ENCODE peak calls at places on chromosomes 13 and 19, in five cellular contexts. P is CD8-positive, alpha-beta T cell; T is A549; M is DND-41; A is choroid plexus epithelial cell. N is an unnamed sample.

GRCh38 chr19:42150353-42150752 is 18.1 kb upstream of the POU2F2 start:
- DNase-seq in A (no peak), M (no peak), T (no peak), P (no peak), N (no peak)

GRCh38 chr13:67408823-67409222 is 178.7 kb upstream of the PCDH9 start:
- DNase-seq in T (no peak), P (no peak), M (no peak), A (peak; percentile 95), N (no peak)

GRCh38 chr19:57099199-57099661 is 20.6 kb upstream of the USP29 start:
- DNase-seq in P (peak; percentile 42), M (peak; percentile 36), A (peak; percentile 50), T (peak; percentile 33), N (peak; percentile 26)

GRCh38 chr13:112951674-112952371 is 17.2 kb upstream of the MCF2L start:
- DNase-seq in M (no peak), T (no peak), P (no peak), A (no peak), N (no peak)

GRCh38 chr13:75425216-75426009 is 56.6 kb downstream of the TBC1D4 start:
- DNase-seq in T (no peak), P (no peak), A (no peak), M (no peak), N (peak; percentile 55)

GRCh38 chr19:38665950-38666661 is 18.7 kb downstream of the ACTN4 start:
- DNase-seq in P (no peak), M (no peak), T (no peak), A (no peak), N (no peak)

GRCh38 chr19:8526345-8527062 is 12.5 kb upstream of the ZNF414 start:
- DNase-seq in M (no peak), T (peak; percentile 67), P (no peak), A (peak; percentile 93), N (peak; percentile 83)

GRCh38 chr19:56106397-56106849 is 14.7 kb downstream of the ZNF787 start:
- DNase-seq in T (no peak), A (no peak), P (no peak), M (no peak), N (no peak)

GRCh38 chr13:87147076-87147475 is 524.1 kb upstream of the SLITRK5 start:
- DNase-seq in A (peak; percentile 46), M (no peak), T (no peak), P (no peak), N (no peak)

GRCh38 chr13:45861352-45861751 is 9.8 kb upstream of the SIAH3 start:
- DNase-seq in M (no peak), P (no peak), T (no peak), A (peak; percentile 33), N (no peak)

GRCh38 chr19:43624933-43625332 is 5.5 kb upstream of the ZNF428 start:
- DNase-seq in P (peak; percentile 93), M (peak; percentile 74), T (no peak), A (peak; percentile 43), N (peak; percentile 82)

GRCh38 chr13:92681239-92681638 is 545.4 kb upstream of the GPC6 start:
- DNase-seq in M (no peak), T (no peak), P (no peak), A (no peak), N (no peak)

GRCh38 chr19:50036905-50037304 is 11.1 kb downstream of the ZNF473 start:
- DNase-seq in M (no peak), A (no peak), P (no peak), T (no peak), N (no peak)

GRCh38 chr13:30718661-30719520 is 16.5 kb upstream of the ALOX5AP start:
- DNase-seq in P (no peak), T (peak; percentile 25), A (peak; percentile 86), M (no peak), N (no peak)

GRCh38 chr13:21957833-21958232 is 287.0 kb downstream of the FGF9 start:
- DNase-seq in T (no peak), A (no peak), M (no peak), P (no peak), N (no peak)

GRCh38 chr13:106701810-106702341 is 133.9 kb upstream of the ARGLU1 start:
- DNase-seq in P (no peak), M (no peak), T (no peak), A (no peak), N (no peak)

DNA sequence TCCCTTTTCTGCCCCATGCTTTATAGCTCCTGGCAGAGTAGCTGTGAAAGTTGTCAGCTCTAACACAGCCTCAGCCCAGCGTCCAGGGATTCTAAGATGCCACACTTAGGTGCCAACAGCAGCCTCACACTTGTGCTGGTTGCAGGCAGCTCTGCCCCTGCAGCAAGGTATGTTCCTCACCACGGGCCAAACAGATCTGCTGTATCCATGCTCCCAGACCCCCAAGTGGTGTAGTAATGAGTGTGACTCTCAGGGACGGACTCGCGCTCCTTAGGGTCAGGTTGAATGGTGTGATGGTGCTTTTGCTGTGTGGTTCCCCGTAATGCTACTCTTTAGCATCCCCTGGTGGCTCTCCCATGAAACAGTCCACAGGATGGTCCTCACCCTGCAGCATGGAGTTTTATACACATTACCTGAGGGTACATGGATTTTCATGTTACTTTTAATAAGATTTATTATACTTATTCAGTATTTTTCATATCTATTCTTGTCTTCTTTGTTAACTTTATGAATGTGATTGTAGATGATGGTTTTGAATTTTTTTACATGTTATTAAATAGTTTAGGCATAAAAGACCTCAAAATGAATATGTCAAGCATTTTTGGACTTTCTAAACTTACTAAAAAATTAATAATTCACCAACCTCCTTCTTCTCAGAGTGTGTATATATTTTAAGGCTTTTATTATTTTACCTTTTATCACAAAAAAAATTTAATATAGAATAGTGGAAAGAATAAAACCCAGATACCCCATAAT is 232.5 kb downstream of the SLC7A1 start:
- DNase-seq in A (peak; percentile 68), T (peak; percentile 41), M (peak; percentile 72), P (peak; percentile 24), N (peak; percentile 72)
- H3K4me3 ChIP-seq in A (no peak overlapping the region), T (no peak overlapping the region), M (no peak overlapping the region), P (no peak overlapping the region), N (no peak overlapping the region)

DNA sequence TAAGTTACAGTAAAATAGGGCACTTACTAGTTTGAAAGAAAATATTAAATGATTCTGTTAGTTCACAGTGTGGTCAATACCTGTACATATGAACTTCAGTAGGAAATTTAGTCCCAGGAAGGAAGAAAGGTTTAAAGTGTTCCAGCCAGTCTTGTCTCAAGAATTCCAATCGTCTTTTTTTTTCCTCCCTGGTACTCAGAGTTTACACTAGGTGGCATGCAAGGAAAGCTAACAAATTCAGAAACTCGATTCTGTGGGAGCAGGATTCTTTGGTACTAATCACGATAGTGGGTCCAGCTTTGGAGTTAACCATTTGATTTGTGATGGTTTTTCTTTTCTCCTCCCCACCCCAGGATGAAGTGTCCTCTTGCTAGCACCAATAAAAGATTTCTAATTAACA is 43.6 kb downstream of the POLR1D start:
- DNase-seq in P (no peak), A (peak; percentile 28), M (no peak), T (no peak), N (no peak)
- TF ChIP-seq CTCF in P (no peak), A (peak; percentile 48), M (peak; percentile 35), T (no peak), N (no peak)

GRCh38 chr19:45418812-45419211 is 4.9 kb downstream of the ERCC1 start:
- DNase-seq in T (no peak), A (no peak), M (no peak), P (no peak), N (no peak)
- H3K4me3 ChIP-seq in T (no peak overlapping the region), A (no peak overlapping the region), M (no peak overlapping the region), P (no peak overlapping the region), N (no peak overlapping the region)

GRCh38 chr19:11304936-11305335 is 9.0 kb downstream of the TSPAN16 start:
- DNase-seq in T (no peak), M (no peak), A (no peak), P (no peak), N (no peak)

GRCh38 chr19:11300811-11301120 is 4.8 kb downstream of the TSPAN16 start:
- DNase-seq in P (no peak), T (no peak), A (no peak), M (no peak), N (no peak)

GRCh38 chr19:11306337-11306736 is 10.4 kb downstream of the TSPAN16 start:
- DNase-seq in A (no peak), P (no peak), M (no peak), T (no peak), N (no peak)
- TF ChIP-seq CTCF in A (no peak), P (no peak), M (no peak), T (no peak), N (no peak)

GRCh38 chr19:1239420-1239795 is 1.6 kb upstream of the CBARP start:
- DNase-seq in M (no peak), T (no peak), P (no peak), A (no peak), N (no peak)
- H3K4me3 ChIP-seq in M (peak overlapping the region; percentile 55), T (no peak overlapping the region), P (no peak overlapping the region), A (no peak overlapping the region), N (no peak overlapping the region)

GRCh38 chr19:33811246-33811645 is 14.6 kb downstream of the KCTD15 start:
- DNase-seq in T (no peak), A (no peak), M (no peak), P (no peak), N (no peak)

GRCh38 chr19:33814181-33815165 is 17.8 kb downstream of the KCTD15 start:
- DNase-seq in P (no peak), M (no peak), A (peak; percentile 48), T (no peak), N (no peak)

GRCh38 chr19:33813391-33814101 is 16.9 kb downstream of the KCTD15 start:
- DNase-seq in A (no peak), M (no peak), P (no peak), T (no peak), N (no peak)

GRCh38 chr19:33811736-33812387 is 15.2 kb downstream of the KCTD15 start:
- DNase-seq in P (no peak), M (no peak), T (no peak), A (no peak), N (no peak)

DNA sequence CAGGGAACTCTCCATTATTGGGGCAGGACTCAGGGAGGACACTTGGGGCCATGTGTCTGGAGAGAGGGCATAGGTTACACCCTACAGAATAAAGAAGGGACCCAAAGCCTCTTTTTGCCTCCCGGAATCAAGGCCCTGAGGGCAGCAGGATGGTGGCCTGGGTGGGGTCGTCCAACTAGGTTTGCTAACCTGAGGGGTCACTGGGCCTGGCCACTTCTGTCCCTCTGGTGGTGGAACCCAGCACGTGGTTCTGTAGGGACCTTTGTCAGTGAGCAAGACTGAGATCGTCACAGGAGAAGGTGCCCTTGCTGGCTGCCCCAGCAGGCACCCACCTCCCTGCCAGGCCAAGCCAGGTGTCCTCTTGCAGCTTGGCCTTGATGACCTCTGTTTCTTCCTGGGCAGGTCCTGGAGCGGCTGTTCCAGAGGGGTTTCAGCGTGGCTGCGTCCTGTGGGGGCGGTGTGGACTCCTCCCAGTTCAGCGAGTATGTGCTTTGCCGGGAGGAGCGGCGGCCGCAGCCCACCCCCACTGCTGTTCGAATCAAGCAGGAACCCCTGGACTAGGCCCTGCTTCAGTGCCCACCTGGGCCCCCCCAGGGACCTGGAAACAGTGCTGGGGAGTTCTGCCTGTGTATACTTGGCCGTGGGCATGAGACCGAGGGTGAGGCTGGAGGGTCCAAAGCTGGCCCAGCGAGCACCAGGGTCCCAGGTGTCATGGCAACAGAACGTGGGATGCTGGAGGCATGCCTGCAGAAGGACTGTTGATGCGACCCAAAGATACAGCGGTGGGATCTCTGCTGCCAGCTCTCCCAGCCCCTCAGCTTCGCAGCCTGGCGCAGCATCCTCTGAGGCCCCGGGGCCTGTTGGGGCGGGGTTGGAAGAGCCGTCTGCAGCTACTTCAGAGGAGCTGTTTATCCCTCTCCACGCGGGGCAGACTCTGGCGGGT is 16.0 kb downstream of the KCTD15 start:
- DNase-seq in T (no peak), M (no peak), A (no peak), P (no peak), N (no peak)
- TF ChIP-seq CTCF in T (no peak), M (no peak), A (peak; percentile 4), P (no peak), N (no peak)

N was measured in GM12865.